ENCODE peak calls at places on chromosomes 2 and 18, in six cellular contexts. One of them, this sample, is unnamed.

GRCh38 chr2:174784316-174784715 is 20.0 kb upstream of the CHRNA1 start:
- DNase-seq in prostate gland: no peak
- DNase-seq in stomach: no peak
- DNase-seq in omental fat pad: no peak
- DNase-seq in sigmoid colon: no peak
- DNase-seq in activated naive CD4-positive, alpha-beta T cell treated with anti-CD3 and anti-CD28 coated beads, Interleukin-2, amount 10 ng/mL, durations not matched to agents 7 days and 5 days: no peak
- DNase-seq in this sample: no peak

GRCh38 chr2:65320042-65320711 is 92.5 kb downstream of the ACTR2 start:
- DNase-seq in sigmoid colon: no peak
- DNase-seq in activated naive CD4-positive, alpha-beta T cell treated with anti-CD3 and anti-CD28 coated beads, Interleukin-2, amount 10 ng/mL, durations not matched to agents 7 days and 5 days: no peak
- DNase-seq in prostate gland: no peak
- DNase-seq in stomach: no peak
- DNase-seq in omental fat pad: no peak
- DNase-seq in this sample: peak; percentile 63

GRCh38 chr2:20353597-20353996 is 3.0 kb upstream of the PUM2 start:
- DNase-seq in prostate gland: peak; percentile 60
- DNase-seq in activated naive CD4-positive, alpha-beta T cell treated with anti-CD3 and anti-CD28 coated beads, Interleukin-2, amount 10 ng/mL, durations not matched to agents 7 days and 5 days: no peak
- DNase-seq in sigmoid colon: no peak
- DNase-seq in stomach: no peak
- DNase-seq in omental fat pad: no peak
- DNase-seq in this sample: no peak

GRCh38 chr2:197947219-197947757 is 142.9 kb downstream of the PLCL1 start:
- DNase-seq in prostate gland: no peak
- DNase-seq in activated naive CD4-positive, alpha-beta T cell treated with anti-CD3 and anti-CD28 coated beads, Interleukin-2, amount 10 ng/mL, durations not matched to agents 7 days and 5 days: no peak
- DNase-seq in omental fat pad: no peak
- DNase-seq in sigmoid colon: no peak
- DNase-seq in stomach: no peak
- DNase-seq in this sample: no peak

GRCh38 chr2:16091576-16092282 is 151.4 kb downstream of the MYCN start:
- DNase-seq in stomach: no peak
- DNase-seq in omental fat pad: no peak
- DNase-seq in sigmoid colon: no peak
- DNase-seq in prostate gland: no peak
- DNase-seq in activated naive CD4-positive, alpha-beta T cell treated with anti-CD3 and anti-CD28 coated beads, Interleukin-2, amount 10 ng/mL, durations not matched to agents 7 days and 5 days: no peak
- DNase-seq in this sample: no peak

GRCh38 chr18:72086421-72086820 is 457.7 kb downstream of the CBLN2 start:
- DNase-seq in prostate gland: no peak
- DNase-seq in stomach: no peak
- DNase-seq in sigmoid colon: no peak
- DNase-seq in omental fat pad: no peak
- DNase-seq in activated naive CD4-positive, alpha-beta T cell treated with anti-CD3 and anti-CD28 coated beads, Interleukin-2, amount 10 ng/mL, durations not matched to agents 7 days and 5 days: no peak
- DNase-seq in this sample: no peak

GRCh38 chr2:61952291-61952690 is 46.8 kb downstream of the COMMD1 start:
- DNase-seq in omental fat pad: no peak
- DNase-seq in activated naive CD4-positive, alpha-beta T cell treated with anti-CD3 and anti-CD28 coated beads, Interleukin-2, amount 10 ng/mL, durations not matched to agents 7 days and 5 days: no peak
- DNase-seq in prostate gland: no peak
- DNase-seq in stomach: no peak
- DNase-seq in sigmoid colon: no peak
- DNase-seq in this sample: no peak

GRCh38 chr18:7291046-7291445 is 60.2 kb downstream of the LRRC30 start:
- DNase-seq in omental fat pad: no peak
- DNase-seq in activated naive CD4-positive, alpha-beta T cell treated with anti-CD3 and anti-CD28 coated beads, Interleukin-2, amount 10 ng/mL, durations not matched to agents 7 days and 5 days: no peak
- DNase-seq in stomach: no peak
- DNase-seq in sigmoid colon: no peak
- DNase-seq in prostate gland: no peak
- DNase-seq in this sample: no peak

GRCh38 chr2:68318686-68319396 is 908 bp downstream of the CNRIP1 start:
- DNase-seq in stomach: no peak
- DNase-seq in omental fat pad: no peak
- DNase-seq in sigmoid colon: peak; percentile 70
- DNase-seq in activated naive CD4-positive, alpha-beta T cell treated with anti-CD3 and anti-CD28 coated beads, Interleukin-2, amount 10 ng/mL, durations not matched to agents 7 days and 5 days: no peak
- DNase-seq in prostate gland: no peak
- DNase-seq in this sample: no peak